ENCODE peak calls at places on chromosome 7, in eight cellular contexts. R is sciatic nerve, X is posterior vena cava, H is T-cell, M is M059J, E is putamen, J is endothelial cell of umbilical vein, V is brain microvascular endothelial cell. W is an unnamed sample.

GRCh38 chr7:14432936-14433335 is 443.5 kb upstream of the ETV1 start:
- DNase-seq in R (no peak), X (no peak), H (no peak), M (no peak), E (no peak), J (no peak), V (no peak), W (no peak)

GRCh38 chr7:139683137-139683871 is 94.5 kb downstream of the HIPK2 start:
- DNase-seq in R (no peak), X (no peak), H (no peak), M (peak; percentile 80), E (no peak), J (no peak), V (peak; percentile 89), W (no peak)

GRCh38 chr7:46859963-46860475 is 721.9 kb downstream of the TNS3 start:
- DNase-seq in R (no peak), X (no peak), H (no peak), M (peak; percentile 74), E (no peak), J (peak; percentile 74), V (no peak), W (no peak)

GRCh38 chr7:98051118-98051744 is 55.4 kb upstream of the LMTK2 start:
- DNase-seq in R (no peak), X (no peak), H (peak; percentile 30), M (no peak), E (no peak), J (no peak), V (no peak), W (no peak)

GRCh38 chr7:157873664-157874063 is 536.9 kb downstream of the DNAJB6 start:
- DNase-seq in R (no peak), X (no peak), H (no peak), M (no peak), E (no peak), J (no peak), V (no peak), W (no peak)

GRCh38 chr7:44398506-44398905 is 73.1 kb upstream of the CAMK2B start:
- DNase-seq in R (no peak), X (no peak), H (no peak), M (no peak), E (peak; percentile 83), J (peak; percentile 98), V (no peak), W (no peak)

GRCh38 chr7:30845426-30846135 is 66.1 kb upstream of the AQP1 start:
- DNase-seq in R (peak; percentile 75), X (peak; percentile 86), H (no peak), M (peak; percentile 49), E (no peak), J (peak; percentile 63), V (no peak), W (no peak)

GRCh38 chr7:124929467-124930172 is at the start of gene POT1:
- DNase-seq in R (peak; percentile 99), X (peak; percentile 100), H (peak; percentile 95), M (peak; percentile 99), E (peak; percentile 100), J (peak; percentile 100), V (peak; percentile 100), W (peak; percentile 94)

GRCh38 chr7:157896774-157897555 is 560.2 kb downstream of the DNAJB6 start:
- DNase-seq in R (no peak), X (no peak), H (no peak), M (no peak), E (no peak), J (no peak), V (no peak), W (no peak)

GRCh38 chr7:117659453-117660086 is 179.7 kb downstream of the CFTR start:
- DNase-seq in R (no peak), X (no peak), H (no peak), M (no peak), E (no peak), J (no peak), V (peak; percentile 53), W (no peak)

GRCh38 chr7:140581411-140581810 is 59.2 kb downstream of the DENND2A start:
- DNase-seq in R (no peak), X (no peak), H (no peak), M (no peak), E (peak; percentile 14), J (no peak), V (no peak), W (no peak)

GRCh38 chr7:47538846-47539311 is 43.0 kb downstream of the TNS3 start:
- DNase-seq in R (no peak), X (peak; percentile 47), H (no peak), M (no peak), E (no peak), J (no peak), V (no peak), W (no peak)

GRCh38 chr7:106864298-106865081 is 592 bp upstream of the PIK3CG start:
- DNase-seq in R (no peak), X (no peak), H (no peak), M (no peak), E (no peak), J (no peak), V (no peak), W (no peak)

W was measured in SK-N-MC.